ENCODE peak calls at places on chromosomes 6 and 20, in five cellular contexts. One of them, this sample, is unnamed. For H3K27me3, the result is how much of the 10 kb centered on the place peaks cover.

GRCh38 chr20:60262967-60263603 is 304.9 kb downstream of the CDH26 start:
- DNase-seq in HCT116: no peak
- DNase-seq in GM12878: no peak
- DNase-seq in K562: peak
- DNase-seq in HepG2: peak
- DNase-seq in this sample: peak

GRCh38 chr20:24720957-24721356 is 228.1 kb upstream of the CST7 start:
- DNase-seq in HCT116: no peak
- DNase-seq in HepG2: no peak
- DNase-seq in GM12878: no peak
- DNase-seq in K562: no peak
- DNase-seq in this sample: no peak

GRCh38 chr6:15499591-15499990 is 163.2 kb downstream of the DTNBP1 start:
- DNase-seq in GM12878: no peak
- DNase-seq in HCT116: no peak
- DNase-seq in HepG2: no peak
- DNase-seq in K562: no peak
- DNase-seq in this sample: no peak

GRCh38 chr6:88650029-88650619 is 313.3 kb downstream of the RNGTT start:
- DNase-seq in GM12878: peak
- DNase-seq in K562: no peak
- DNase-seq in HepG2: no peak
- DNase-seq in HCT116: no peak
- DNase-seq in this sample: no peak

GRCh38 chr6:44925100-44925739 is 402.9 kb upstream of the RUNX2 start:
- DNase-seq in GM12878: peak
- DNase-seq in K562: peak
- DNase-seq in HCT116: no peak
- DNase-seq in HepG2: peak
- DNase-seq in this sample: no peak

GRCh38 chr6:35298625-35299140 is 1.1 kb downstream of the DEF6 start:
- DNase-seq in HCT116: no peak
- DNase-seq in GM12878: no peak
- DNase-seq in HepG2: no peak
- DNase-seq in K562: peak
- DNase-seq in this sample: no peak

GRCh38 chr6:157023958-157024357 is 246.8 kb downstream of the ARID1B start:
- DNase-seq in K562: no peak
- DNase-seq in GM12878: no peak
- DNase-seq in HepG2: no peak
- DNase-seq in HCT116: no peak
- DNase-seq in this sample: no peak

GRCh38 chr20:7305971-7306370 is 538.5 kb downstream of the BMP2 start:
- DNase-seq in HepG2: no peak
- DNase-seq in GM12878: no peak
- DNase-seq in HCT116: no peak
- DNase-seq in K562: no peak
- DNase-seq in this sample: no peak

GRCh38 chr6:56524891-56525703 is 117.6 kb downstream of the DST start:
- DNase-seq in HCT116: no peak
- DNase-seq in GM12878: no peak
- DNase-seq in HepG2: no peak
- DNase-seq in K562: no peak
- DNase-seq in this sample: no peak

GRCh38 chr6:71486466-71486865 is 197.9 kb downstream of the OGFRL1 start:
- DNase-seq in GM12878: no peak
- DNase-seq in HepG2: no peak
- DNase-seq in HCT116: no peak
- DNase-seq in K562: no peak
- DNase-seq in this sample: no peak

GRCh38 chr6:144683216-144684070 is 398.3 kb downstream of the UTRN start:
- DNase-seq in K562: no peak
- DNase-seq in HepG2: no peak
- DNase-seq in GM12878: no peak
- DNase-seq in HCT116: no peak
- DNase-seq in this sample: no peak

GRCh38 chr20:59571591-59572314 is 32.6 kb upstream of the PHACTR3 start:
- DNase-seq in GM12878: no peak
- DNase-seq in HCT116: peak
- DNase-seq in HepG2: peak
- DNase-seq in K562: peak
- DNase-seq in this sample: peak

GRCh38 chr6:31797607-31798006 is 2.1 kb upstream of the VARS1 start:
- DNase-seq in HCT116: no peak
- DNase-seq in HepG2: no peak
- DNase-seq in GM12878: no peak
- DNase-seq in K562: no peak
- DNase-seq in this sample: no peak

GRCh38 chr6:157519255-157520116 is 138.5 kb downstream of the ZDHHC14 start:
- DNase-seq in GM12878: no peak
- DNase-seq in HepG2: no peak
- DNase-seq in K562: peak
- DNase-seq in HCT116: no peak
- DNase-seq in this sample: no peak

GRCh38 chr6:144063246-144063743 is 32.1 kb downstream of the SF3B5 start:
- DNase-seq in HepG2: no peak
- DNase-seq in GM12878: no peak
- DNase-seq in K562: peak
- DNase-seq in HCT116: no peak
- DNase-seq in this sample: no peak

GRCh38 chr6:105137388-105137787 is 42.4 kb downstream of the POPDC3 start:
- DNase-seq in HepG2: no peak
- DNase-seq in K562: no peak
- DNase-seq in GM12878: no peak
- DNase-seq in HCT116: no peak
- DNase-seq in this sample: no peak

GRCh38 chr20:3658019-3658707 is 5.0 kb downstream of the GFRA4 start:
- DNase-seq in HCT116: no peak
- DNase-seq in GM12878: no peak
- DNase-seq in HepG2: no peak
- DNase-seq in K562: no peak
- DNase-seq in this sample: no peak

GRCh38 chr6:37210313-37210898 is 40.5 kb downstream of the PIM1 start:
- DNase-seq in HCT116: peak
- DNase-seq in K562: peak
- DNase-seq in HepG2: peak
- DNase-seq in GM12878: peak
- DNase-seq in this sample: peak

GRCh38 chr6:168440520-168441433 is at the start of gene SMOC2:
- DNase-seq in HCT116: no peak
- DNase-seq in GM12878: no peak
- DNase-seq in K562: no peak
- DNase-seq in HepG2: no peak
- DNase-seq in this sample: peak

GRCh38 chr6:29909995-29910394 is 32.3 kb upstream of the HLA-A start:
- DNase-seq in HepG2: no peak
- DNase-seq in HCT116: no peak
- DNase-seq in GM12878: no peak
- DNase-seq in K562: no peak
- DNase-seq in this sample: no peak

GRCh38 chr6:6915219-6915618 is 192.5 kb upstream of the RREB1 start:
- DNase-seq in HCT116: no peak
- DNase-seq in GM12878: no peak
- DNase-seq in HepG2: no peak
- DNase-seq in K562: peak
- DNase-seq in this sample: no peak

GRCh38 chr6:91167846-91168245 is 581.0 kb upstream of the MAP3K7 start:
- DNase-seq in HCT116: no peak
- DNase-seq in GM12878: no peak
- DNase-seq in K562: peak
- DNase-seq in HepG2: peak
- DNase-seq in this sample: no peak

DNA sequence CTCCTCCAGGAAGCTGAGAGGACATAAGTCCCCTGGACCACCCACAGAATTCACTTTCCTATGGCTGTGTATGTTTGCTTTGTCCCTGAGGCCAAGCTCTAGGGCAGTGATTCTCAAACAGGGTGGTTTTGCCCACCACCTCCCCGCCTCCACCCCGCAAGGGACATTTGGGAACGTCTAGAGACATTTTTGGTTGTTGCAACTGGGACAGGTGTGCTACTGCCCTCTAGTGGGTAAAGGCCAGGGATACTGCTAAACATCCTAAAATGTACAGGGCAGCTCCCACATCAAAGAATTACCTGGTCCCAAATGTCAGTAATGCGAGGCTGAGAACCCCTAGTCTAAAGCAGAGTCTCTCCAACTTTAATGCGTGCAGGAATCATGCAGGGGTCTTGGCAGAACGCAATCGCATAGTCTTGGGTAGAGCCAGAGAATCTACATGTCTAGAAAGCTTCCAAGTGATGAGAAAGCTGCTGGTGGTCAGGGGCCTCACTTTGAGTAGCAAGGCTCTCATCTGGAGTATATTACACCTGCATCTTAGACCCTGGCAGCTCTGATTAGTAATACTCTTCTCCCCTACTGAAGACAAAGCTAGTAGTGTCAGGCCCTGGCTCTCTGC is 5.1 kb downstream of the KCNS1 start:
- DNase-seq in HepG2: peak
- DNase-seq in K562: peak
- DNase-seq in GM12878: peak
- DNase-seq in HCT116: peak
- DNase-seq in this sample: no peak
- H3K27me3 ChIP-seq in HepG2: under half
- H3K27me3 ChIP-seq in K562: under half
- H3K27me3 ChIP-seq in GM12878: under half
- H3K27me3 ChIP-seq in HCT116: under half
- H3K27me3 ChIP-seq in this sample: under half

DNA sequence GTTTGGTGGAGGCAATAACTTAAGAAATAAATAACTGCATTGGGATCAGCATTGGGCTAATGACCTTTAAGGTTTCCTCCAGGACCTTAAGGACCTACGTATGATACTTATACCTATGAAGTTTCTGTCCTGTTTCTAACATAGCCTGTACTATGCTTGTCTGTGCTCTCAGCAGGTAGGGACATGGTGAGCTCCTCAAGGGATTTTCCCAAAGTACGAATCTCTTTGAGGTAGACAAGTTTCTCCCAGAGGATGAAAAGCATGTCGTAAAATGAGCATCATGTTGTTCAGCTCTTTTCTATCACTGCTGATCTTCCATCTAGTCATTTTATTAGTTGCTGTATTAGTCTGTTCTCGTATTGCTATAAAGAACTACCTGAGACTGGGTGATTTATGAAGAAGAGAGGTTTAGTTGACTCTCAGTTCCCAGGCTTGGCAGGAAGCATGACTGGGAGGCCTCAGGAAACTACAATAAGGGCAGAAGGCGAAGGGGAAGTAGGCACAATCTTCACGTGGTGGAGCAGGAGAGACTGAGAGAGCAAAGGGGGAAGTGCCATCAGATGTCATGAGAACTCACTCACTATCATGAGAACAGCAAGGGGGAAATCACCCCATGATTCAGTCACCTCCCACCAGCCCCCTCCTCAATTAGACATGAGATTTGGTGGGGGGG is 77.8 kb upstream of the TGM3 start:
- DNase-seq in HCT116: no peak
- DNase-seq in HepG2: no peak
- DNase-seq in K562: no peak
- DNase-seq in GM12878: peak
- DNase-seq in this sample: no peak
- TF ChIP-seq SRF in HCT116: no peak
- TF ChIP-seq SRF in HepG2: no peak
- TF ChIP-seq SRF in K562: no peak
- TF ChIP-seq SRF in GM12878: no peak
- TF ChIP-seq SRF in this sample: no peak

GRCh38 chr6:170462366-170463020 is 90.6 kb downstream of the PSMB1 start:
- DNase-seq in HCT116: no peak
- DNase-seq in K562: no peak
- DNase-seq in HepG2: no peak
- DNase-seq in GM12878: no peak
- DNase-seq in this sample: no peak

GRCh38 chr6:170461556-170462365 is 91.3 kb downstream of the PSMB1 start:
- DNase-seq in HepG2: no peak
- DNase-seq in HCT116: no peak
- DNase-seq in K562: no peak
- DNase-seq in GM12878: no peak
- DNase-seq in this sample: no peak

GRCh38 chr6:170464524-170464979 is 88.6 kb downstream of the PSMB1 start:
- DNase-seq in HCT116: no peak
- DNase-seq in GM12878: peak
- DNase-seq in HepG2: no peak
- DNase-seq in K562: no peak
- DNase-seq in this sample: no peak

GRCh38 chr6:170464080-170464479 is 89.0 kb downstream of the PSMB1 start:
- DNase-seq in GM12878: no peak
- DNase-seq in HCT116: no peak
- DNase-seq in K562: no peak
- DNase-seq in HepG2: no peak
- DNase-seq in this sample: no peak

DNA sequence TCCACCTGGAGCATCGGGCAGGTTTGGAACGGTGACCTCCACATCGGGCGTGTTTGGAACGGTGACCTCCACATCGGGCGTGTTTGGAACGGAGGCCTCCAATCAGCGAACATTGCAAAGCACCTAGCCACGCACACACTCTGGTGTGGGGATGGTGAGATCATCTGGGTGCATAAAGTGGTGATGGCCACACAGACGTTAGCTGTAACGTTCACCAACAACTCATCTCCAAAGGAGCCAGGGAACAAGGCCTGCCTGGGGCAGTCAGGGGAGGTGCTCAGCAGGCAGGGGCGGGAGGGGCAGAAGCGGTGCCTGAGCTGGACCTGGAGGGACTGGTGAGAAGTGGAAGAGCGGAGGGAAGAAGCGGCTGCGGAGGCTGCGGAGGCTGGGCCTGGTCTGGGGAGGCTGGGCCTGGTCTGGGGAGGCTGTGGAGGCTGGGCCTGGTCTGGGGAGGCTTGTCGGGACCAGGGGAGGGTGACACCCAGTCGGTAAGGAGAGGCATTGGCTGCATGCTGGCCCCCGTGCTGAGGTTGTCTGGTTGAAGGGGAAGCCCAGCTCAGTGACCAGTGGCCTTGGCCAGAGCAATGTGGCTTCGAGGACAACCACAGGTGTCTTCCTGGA is 89.9 kb downstream of the PSMB1 start:
- DNase-seq in GM12878: no peak
- DNase-seq in HCT116: no peak
- DNase-seq in K562: no peak
- DNase-seq in HepG2: no peak
- DNase-seq in this sample: no peak
- H3K27me3 ChIP-seq in GM12878: under half
- H3K27me3 ChIP-seq in HCT116: under half
- H3K27me3 ChIP-seq in K562: under half
- H3K27me3 ChIP-seq in HepG2: under half
- H3K27me3 ChIP-seq in this sample: under half

GRCh38 chr20:52864895-52865590 is 107.1 kb upstream of the TSHZ2 start:
- DNase-seq in HepG2: no peak
- DNase-seq in GM12878: no peak
- DNase-seq in K562: no peak
- DNase-seq in HCT116: no peak
- DNase-seq in this sample: no peak

GRCh38 chr20:52859156-52859887 is 112.8 kb upstream of the TSHZ2 start:
- DNase-seq in HepG2: no peak
- DNase-seq in GM12878: no peak
- DNase-seq in K562: no peak
- DNase-seq in HCT116: no peak
- DNase-seq in this sample: no peak
- TF ChIP-seq SRF in HepG2: no peak
- TF ChIP-seq SRF in GM12878: no peak
- TF ChIP-seq SRF in K562: no peak
- TF ChIP-seq SRF in HCT116: no peak
- TF ChIP-seq SRF in this sample: no peak

This sample was measured in H1.